ENCODE peak calls at places on chromosomes 12 and 14, in four cellular contexts. One of them, this sample, is unnamed.

GRCh38 chr12:32471601-32472001 is 72.2 kb downstream of the FGD4 start:
- DNase-seq in HFFc6: no peak
- DNase-seq in dorsolateral prefrontal cortex: no peak
- DNase-seq in endodermal cell: peak
- DNase-seq in this sample: no peak

GRCh38 chr14:90513151-90514014 is 116.6 kb downstream of the CALM1 start:
- DNase-seq in dorsolateral prefrontal cortex: peak
- DNase-seq in endodermal cell: peak
- DNase-seq in HFFc6: no peak
- DNase-seq in this sample: no peak

GRCh38 chr12:24861751-24862575 is 86.9 kb downstream of the BCAT1 start:
- DNase-seq in HFFc6: peak
- DNase-seq in dorsolateral prefrontal cortex: no peak
- DNase-seq in endodermal cell: no peak
- DNase-seq in this sample: no peak

GRCh38 chr14:105858676-105859025 is 332.3 kb downstream of the TMEM121 start:
- DNase-seq in dorsolateral prefrontal cortex: no peak
- DNase-seq in HFFc6: no peak
- DNase-seq in endodermal cell: peak
- DNase-seq in this sample: no peak

GRCh38 chr14:68191567-68192321 is 372.2 kb downstream of the RAD51B start:
- DNase-seq in HFFc6: no peak
- DNase-seq in dorsolateral prefrontal cortex: no peak
- DNase-seq in endodermal cell: no peak
- DNase-seq in this sample: no peak

GRCh38 chr12:46524778-46525177 is 152.2 kb upstream of the SLC38A2 start:
- DNase-seq in endodermal cell: no peak
- DNase-seq in dorsolateral prefrontal cortex: no peak
- DNase-seq in HFFc6: peak
- DNase-seq in this sample: no peak

GRCh38 chr14:106657460-106657859 is 1131.1 kb downstream of the TMEM121 start:
- DNase-seq in endodermal cell: no peak
- DNase-seq in dorsolateral prefrontal cortex: no peak
- DNase-seq in HFFc6: no peak
- DNase-seq in this sample: no peak

GRCh38 chr12:126493366-126494108 is 1428.3 kb downstream of the AACS start:
- DNase-seq in dorsolateral prefrontal cortex: no peak
- DNase-seq in HFFc6: peak
- DNase-seq in endodermal cell: no peak
- DNase-seq in this sample: no peak

GRCh38 chr14:23063601-23064000 is 6.3 kb upstream of the CDH24 start:
- DNase-seq in endodermal cell: peak
- DNase-seq in HFFc6: no peak
- DNase-seq in dorsolateral prefrontal cortex: no peak
- DNase-seq in this sample: no peak

GRCh38 chr14:65819567-65819966 is 407.0 kb downstream of the FUT8 start:
- DNase-seq in dorsolateral prefrontal cortex: no peak
- DNase-seq in endodermal cell: no peak
- DNase-seq in HFFc6: no peak
- DNase-seq in this sample: no peak
- TF ChIP-seq CTCF in dorsolateral prefrontal cortex: no peak
- TF ChIP-seq CTCF in endodermal cell: no peak
- TF ChIP-seq CTCF in HFFc6: no peak
- TF ChIP-seq CTCF in this sample: no peak

DNA sequence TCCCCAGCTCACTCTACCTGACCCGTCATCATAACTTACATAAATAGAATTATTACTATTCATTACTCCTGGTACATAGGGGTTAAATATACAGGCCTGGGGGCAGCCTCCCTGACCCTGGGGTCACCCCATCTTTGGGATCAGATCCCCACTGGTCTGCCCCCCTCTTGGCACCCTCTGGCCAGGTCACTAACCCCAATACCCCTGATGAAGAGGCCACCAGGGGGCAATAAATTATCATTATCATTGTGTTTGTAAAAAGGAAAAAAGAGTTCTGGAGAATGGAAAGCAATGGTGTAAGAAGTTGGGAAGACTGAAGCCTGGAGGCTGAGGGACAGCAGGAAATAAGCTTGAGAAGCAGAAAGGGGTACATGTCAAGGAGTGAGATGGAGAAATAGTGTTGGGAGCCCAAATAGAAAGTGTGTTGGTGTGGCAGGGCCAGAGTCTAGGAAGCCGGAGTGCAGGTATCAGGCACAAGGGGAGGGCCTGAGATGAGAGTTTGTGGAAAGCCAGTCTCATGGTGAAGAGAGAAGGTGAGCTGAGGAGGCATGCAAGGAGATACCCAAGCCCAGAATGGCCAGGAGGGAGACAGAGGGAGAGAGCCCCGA is 6.1 kb upstream of the AAAS start:
- DNase-seq in dorsolateral prefrontal cortex: no peak
- DNase-seq in HFFc6: no peak
- DNase-seq in endodermal cell: no peak
- DNase-seq in this sample: no peak
- TF ChIP-seq CTCF in dorsolateral prefrontal cortex: peak
- TF ChIP-seq CTCF in HFFc6: peak
- TF ChIP-seq CTCF in endodermal cell: peak
- TF ChIP-seq CTCF in this sample: peak

DNA sequence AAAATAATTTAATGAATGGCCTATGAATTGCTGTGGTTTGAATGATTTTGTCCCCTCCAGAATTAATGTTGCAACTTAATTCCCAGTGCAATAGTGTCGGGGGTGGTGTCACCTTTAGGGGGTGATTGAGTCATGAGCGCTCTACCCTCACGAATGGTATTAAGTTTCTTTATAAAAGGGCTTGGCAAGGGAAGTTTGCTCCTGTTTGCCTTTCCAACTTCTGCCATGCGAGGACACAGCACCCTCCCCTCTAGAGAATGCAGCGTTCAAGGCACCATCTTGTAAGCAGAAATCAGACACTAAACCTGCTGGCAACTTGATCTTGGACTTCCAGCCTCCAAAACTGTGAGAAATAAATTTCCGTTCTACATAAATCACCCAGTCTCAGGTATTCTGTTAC is 253.3 kb downstream of the ATXN7L3B start:
- DNase-seq in endodermal cell: peak
- DNase-seq in HFFc6: no peak
- DNase-seq in dorsolateral prefrontal cortex: no peak
- DNase-seq in this sample: no peak
- TF ChIP-seq CTCF in endodermal cell: no peak
- TF ChIP-seq CTCF in HFFc6: no peak
- TF ChIP-seq CTCF in dorsolateral prefrontal cortex: no peak
- TF ChIP-seq CTCF in this sample: no peak

GRCh38 chr12:101823891-101824290 is 6.9 kb downstream of the GNPTAB start:
- DNase-seq in endodermal cell: peak
- DNase-seq in dorsolateral prefrontal cortex: no peak
- DNase-seq in HFFc6: no peak
- DNase-seq in this sample: no peak
- TF ChIP-seq CTCF in endodermal cell: peak
- TF ChIP-seq CTCF in dorsolateral prefrontal cortex: peak
- TF ChIP-seq CTCF in HFFc6: peak
- TF ChIP-seq CTCF in this sample: no peak

DNA sequence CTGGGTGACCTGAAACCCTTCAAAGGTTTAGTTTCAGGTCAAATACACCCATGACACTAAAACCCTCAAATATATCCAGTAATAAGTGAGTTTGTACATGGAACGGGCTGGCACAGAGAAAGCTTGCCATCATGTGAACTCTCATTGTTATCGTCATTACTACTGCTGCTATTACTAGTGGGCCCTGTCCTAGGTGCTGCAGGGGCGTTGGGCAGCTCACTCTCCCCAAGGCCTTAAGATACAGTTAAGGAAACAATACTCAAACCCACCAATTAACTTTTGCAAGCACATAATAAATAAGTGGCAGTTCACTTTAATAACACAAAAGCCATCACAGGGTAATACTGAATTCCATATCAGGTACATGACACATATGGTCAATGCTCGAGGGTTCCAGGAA is 71.3 kb downstream of the SPTB start:
- DNase-seq in dorsolateral prefrontal cortex: no peak
- DNase-seq in HFFc6: no peak
- DNase-seq in endodermal cell: no peak
- DNase-seq in this sample: no peak
- TF ChIP-seq CTCF in dorsolateral prefrontal cortex: no peak
- TF ChIP-seq CTCF in HFFc6: no peak
- TF ChIP-seq CTCF in endodermal cell: no peak
- TF ChIP-seq CTCF in this sample: no peak

GRCh38 chr12:118327381-118327780 is 45.3 kb downstream of the TAOK3 start:
- DNase-seq in dorsolateral prefrontal cortex: no peak
- DNase-seq in endodermal cell: no peak
- DNase-seq in HFFc6: no peak
- DNase-seq in this sample: no peak

GRCh38 chr12:118332511-118332910 is 40.2 kb downstream of the TAOK3 start:
- DNase-seq in dorsolateral prefrontal cortex: no peak
- DNase-seq in HFFc6: no peak
- DNase-seq in endodermal cell: no peak
- DNase-seq in this sample: no peak

GRCh38 chr12:118330421-118331018 is 42.2 kb downstream of the TAOK3 start:
- DNase-seq in endodermal cell: no peak
- DNase-seq in dorsolateral prefrontal cortex: no peak
- DNase-seq in HFFc6: peak
- DNase-seq in this sample: peak

GRCh38 chr12:118328486-118329340 is 44.0 kb downstream of the TAOK3 start:
- DNase-seq in endodermal cell: no peak
- DNase-seq in HFFc6: no peak
- DNase-seq in dorsolateral prefrontal cortex: no peak
- DNase-seq in this sample: no peak

GRCh38 chr12:118326971-118327370 is 45.7 kb downstream of the TAOK3 start:
- DNase-seq in HFFc6: no peak
- DNase-seq in endodermal cell: no peak
- DNase-seq in dorsolateral prefrontal cortex: no peak
- DNase-seq in this sample: no peak
- TF ChIP-seq CTCF in HFFc6: no peak
- TF ChIP-seq CTCF in endodermal cell: no peak
- TF ChIP-seq CTCF in dorsolateral prefrontal cortex: no peak
- TF ChIP-seq CTCF in this sample: no peak

GRCh38 chr14:43539210-43539609 is 967.9 kb downstream of the FSCB start:
- DNase-seq in endodermal cell: peak
- DNase-seq in dorsolateral prefrontal cortex: no peak
- DNase-seq in HFFc6: no peak
- DNase-seq in this sample: no peak
- TF ChIP-seq CTCF in endodermal cell: peak
- TF ChIP-seq CTCF in dorsolateral prefrontal cortex: no peak
- TF ChIP-seq CTCF in HFFc6: peak
- TF ChIP-seq CTCF in this sample: no peak

GRCh38 chr12:74229671-74230070 is 308.0 kb upstream of the ATXN7L3B start:
- DNase-seq in dorsolateral prefrontal cortex: no peak
- DNase-seq in HFFc6: no peak
- DNase-seq in endodermal cell: no peak
- DNase-seq in this sample: no peak

DNA sequence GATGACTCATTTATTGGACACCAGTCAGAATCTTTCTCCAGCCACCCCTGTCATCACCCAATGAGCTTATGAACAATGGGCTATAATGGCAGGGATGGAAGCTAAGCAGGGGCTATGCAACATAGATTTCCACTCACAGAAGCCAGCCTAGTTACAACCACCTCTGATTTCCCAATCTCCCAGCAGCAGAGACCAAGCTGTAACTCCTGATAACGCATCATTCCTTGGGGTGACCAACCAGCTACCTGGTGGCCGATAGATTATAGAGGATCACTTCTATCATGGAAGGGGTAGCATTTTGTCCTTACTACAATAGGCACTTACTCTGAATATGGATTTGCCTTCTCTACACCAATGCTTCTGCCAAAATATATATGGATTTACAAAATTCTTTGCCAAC is 302.3 kb upstream of the ATXN7L3B start:
- DNase-seq in endodermal cell: no peak
- DNase-seq in dorsolateral prefrontal cortex: no peak
- DNase-seq in HFFc6: no peak
- DNase-seq in this sample: no peak
- TF ChIP-seq CTCF in endodermal cell: no peak
- TF ChIP-seq CTCF in dorsolateral prefrontal cortex: no peak
- TF ChIP-seq CTCF in HFFc6: no peak
- TF ChIP-seq CTCF in this sample: no peak

GRCh38 chr12:103966736-103967135 is 1.1 kb downstream of the TDG start:
- DNase-seq in HFFc6: no peak
- DNase-seq in dorsolateral prefrontal cortex: no peak
- DNase-seq in endodermal cell: no peak
- DNase-seq in this sample: no peak

GRCh38 chr12:103964805-103965204 is 867 bp upstream of the TDG start:
- DNase-seq in HFFc6: no peak
- DNase-seq in dorsolateral prefrontal cortex: no peak
- DNase-seq in endodermal cell: no peak
- DNase-seq in this sample: no peak

GRCh38 chr12:103962493-103962892 is 3.2 kb upstream of the TDG start:
- DNase-seq in dorsolateral prefrontal cortex: no peak
- DNase-seq in HFFc6: no peak
- DNase-seq in endodermal cell: no peak
- DNase-seq in this sample: no peak

GRCh38 chr12:103965255-103965589 is 450 bp upstream of the TDG start:
- DNase-seq in HFFc6: no peak
- DNase-seq in dorsolateral prefrontal cortex: no peak
- DNase-seq in endodermal cell: no peak
- DNase-seq in this sample: no peak

GRCh38 chr12:103965590-103966407 is at the start of gene TDG:
- DNase-seq in HFFc6: peak
- DNase-seq in endodermal cell: peak
- DNase-seq in dorsolateral prefrontal cortex: peak
- DNase-seq in this sample: peak
- TF ChIP-seq CTCF in HFFc6: peak
- TF ChIP-seq CTCF in endodermal cell: peak
- TF ChIP-seq CTCF in dorsolateral prefrontal cortex: peak
- TF ChIP-seq CTCF in this sample: peak

This sample was measured in AG09309.